ENCODE peak calls at places on chromosomes 2 and 18, in five cellular contexts. Y is vagina, F is suprapubic skin, L is sigmoid colon, N is spleen. D is an unnamed sample. For H3K9me3, the result is how much of the 10 kb centered on the place peaks cover.

GRCh38 chr2:70385966-70386595 is 84.2 kb upstream of the FAM136A start:
- DNase-seq in Y (no peak), F (no peak), L (no peak), N (no peak), D (peak)

GRCh38 chr2:241087420-241088268 is 14.4 kb downstream of the MTERF4 start:
- DNase-seq in Y (no peak), F (peak), L (no peak), N (no peak), D (no peak)

GRCh38 chr2:219595250-219595649 is 2.4 kb upstream of the STK11IP start:
- DNase-seq in Y (no peak), F (no peak), L (no peak), N (no peak), D (no peak)

GRCh38 chr2:180190851-180191250 is 183.8 kb upstream of the CWC22 start:
- DNase-seq in Y (no peak), F (no peak), L (no peak), N (no peak), D (no peak)

GRCh38 chr2:175929850-175930249 is 72.2 kb downstream of the LNPK start:
- DNase-seq in Y (no peak), F (no peak), L (no peak), N (no peak), D (no peak)

GRCh38 chr18:48751727-48752468 is 198.9 kb downstream of the SMAD7 start:
- DNase-seq in Y (no peak), F (no peak), L (no peak), N (no peak), D (no peak)

GRCh38 chr2:28217042-28217740 is 175.5 kb upstream of the FOSL2 start:
- DNase-seq in Y (no peak), F (no peak), L (no peak), N (no peak), D (no peak)

GRCh38 chr18:31648966-31649429 is 35.4 kb downstream of the B4GALT6 start:
- DNase-seq in Y (no peak), F (no peak), L (no peak), N (no peak), D (no peak)

GRCh38 chr2:230942371-230942770 is 17.3 kb upstream of the GPR55 start:
- DNase-seq in Y (no peak), F (peak), L (no peak), N (no peak), D (no peak)

GRCh38 chr2:83233284-83233683 is 1225.8 kb downstream of the SUCLG1 start:
- DNase-seq in Y (no peak), F (no peak), L (no peak), N (no peak), D (no peak)

GRCh38 chr2:150309681-150310080 is 177.8 kb downstream of the RND3 start:
- DNase-seq in Y (no peak), F (no peak), L (no peak), N (no peak), D (no peak)

GRCh38 chr2:51812138-51812866 is 780.4 kb upstream of the NRXN1 start:
- DNase-seq in Y (no peak), F (no peak), L (no peak), N (no peak), D (no peak)

GRCh38 chr2:147173186-147173575 is 671.6 kb upstream of the ACVR2A start:
- DNase-seq in Y (no peak), F (no peak), L (no peak), N (no peak), D (no peak)

GRCh38 chr18:5091741-5092140 is 105.3 kb downstream of the AKAIN1 start:
- DNase-seq in Y (no peak), F (no peak), L (no peak), N (no peak), D (no peak)

GRCh38 chr2:190649798-190650390 is 1.0 kb downstream of the NAB1 start:
- DNase-seq in Y (no peak), F (no peak), L (no peak), N (no peak), D (no peak)

GRCh38 chr2:19048593-19049264 is 309.7 kb downstream of the OSR1 start:
- DNase-seq in Y (no peak), F (no peak), L (no peak), N (no peak), D (peak)

GRCh38 chr2:219769044-219770030 is 141.9 kb downstream of the SLC4A3 start:
- DNase-seq in Y (no peak), F (no peak), L (no peak), N (no peak), D (no peak)

GRCh38 chr2:71897836-71898235 is 249.8 kb downstream of the CYP26B1 start:
- DNase-seq in Y (peak), F (no peak), L (no peak), N (peak), D (peak)

GRCh38 chr2:176494949-176495353 is 225.7 kb downstream of the MTX2 start:
- DNase-seq in Y (no peak), F (peak), L (peak), N (no peak), D (no peak)

GRCh38 chr2:55926246-55926645 is 2.7 kb upstream of the EFEMP1 start:
- DNase-seq in Y (no peak), F (no peak), L (no peak), N (no peak), D (no peak)

GRCh38 chr18:48615566-48616401 is 77.0 kb downstream of the CTIF start:
- DNase-seq in Y (no peak), F (no peak), L (no peak), N (peak), D (peak)

GRCh38 chr18:37425182-37425581 is 140.4 kb downstream of the CELF4 start:
- DNase-seq in Y (no peak), F (no peak), L (no peak), N (no peak), D (no peak)

GRCh38 chr2:219902870-219903269 is 275.4 kb downstream of the SLC4A3 start:
- DNase-seq in Y (no peak), F (no peak), L (no peak), N (no peak), D (no peak)

GRCh38 chr18:4636957-4637356 is 181.8 kb upstream of the DLGAP1 start:
- DNase-seq in Y (no peak), F (no peak), L (no peak), N (no peak), D (no peak)

GRCh38 chr2:68722712-68723111 is 11.9 kb upstream of the ARHGAP25 start:
- DNase-seq in Y (peak), F (no peak), L (no peak), N (no peak), D (no peak)

GRCh38 chr2:41879367-41879871 is 168.4 kb upstream of the PKDCC start:
- DNase-seq in Y (no peak), F (no peak), L (no peak), N (no peak), D (no peak)

GRCh38 chr18:12597775-12598174 is 60.1 kb downstream of the SPIRE1 start:
- DNase-seq in Y (no peak), F (no peak), L (no peak), N (no peak), D (peak)

GRCh38 chr2:237486819-237487448 is at the start of gene MLPH:
- DNase-seq in Y (no peak), F (peak), L (no peak), N (peak), D (peak)

GRCh38 chr18:7567487-7568425 is 640 bp downstream of the PTPRM start:
- DNase-seq in Y (no peak), F (peak), L (peak), N (peak), D (peak)

GRCh38 chr18:21404426-21404825 is 162.4 kb downstream of the GREB1L start:
- DNase-seq in Y (no peak), F (no peak), L (no peak), N (no peak), D (no peak)

GRCh38 chr2:159300586-159300985 is 14.1 kb upstream of the WDSUB1 start:
- DNase-seq in Y (no peak), F (no peak), L (no peak), N (no peak), D (no peak)
- TF ChIP-seq POLR2AphosphoS5 in Y (no peak), F (no peak), L (no peak), N (no peak), D (no peak)

GRCh38 chr2:128421861-128422311 is 103.2 kb upstream of the HS6ST1 start:
- DNase-seq in Y (peak), F (peak), L (no peak), N (peak), D (no peak)
- H3K4me3 ChIP-seq in Y (no peak), F (no peak), L (no peak), N (no peak), D (no peak)

GRCh38 chr2:25664531-25665307 is 8.7 kb downstream of the DTNB start:
- DNase-seq in Y (no peak), F (no peak), L (peak), N (no peak), D (peak)
- H3K9me3 ChIP-seq in Y (under half), F (under half), L (under half), N (under half), D (under half)

GRCh38 chr2:205712983-205713531 is 30.8 kb downstream of the NRP2 start:
- DNase-seq in Y (no peak), F (no peak), L (no peak), N (no peak), D (no peak)

GRCh38 chr2:205714058-205714776 is 31.9 kb downstream of the NRP2 start:
- DNase-seq in Y (no peak), F (no peak), L (no peak), N (no peak), D (no peak)

GRCh38 chr2:205716126-205716525 is 33.8 kb downstream of the NRP2 start:
- DNase-seq in Y (no peak), F (no peak), L (no peak), N (no peak), D (no peak)

GRCh38 chr2:205712508-205712907 is 30.2 kb downstream of the NRP2 start:
- DNase-seq in Y (no peak), F (no peak), L (no peak), N (no peak), D (no peak)

DNA sequence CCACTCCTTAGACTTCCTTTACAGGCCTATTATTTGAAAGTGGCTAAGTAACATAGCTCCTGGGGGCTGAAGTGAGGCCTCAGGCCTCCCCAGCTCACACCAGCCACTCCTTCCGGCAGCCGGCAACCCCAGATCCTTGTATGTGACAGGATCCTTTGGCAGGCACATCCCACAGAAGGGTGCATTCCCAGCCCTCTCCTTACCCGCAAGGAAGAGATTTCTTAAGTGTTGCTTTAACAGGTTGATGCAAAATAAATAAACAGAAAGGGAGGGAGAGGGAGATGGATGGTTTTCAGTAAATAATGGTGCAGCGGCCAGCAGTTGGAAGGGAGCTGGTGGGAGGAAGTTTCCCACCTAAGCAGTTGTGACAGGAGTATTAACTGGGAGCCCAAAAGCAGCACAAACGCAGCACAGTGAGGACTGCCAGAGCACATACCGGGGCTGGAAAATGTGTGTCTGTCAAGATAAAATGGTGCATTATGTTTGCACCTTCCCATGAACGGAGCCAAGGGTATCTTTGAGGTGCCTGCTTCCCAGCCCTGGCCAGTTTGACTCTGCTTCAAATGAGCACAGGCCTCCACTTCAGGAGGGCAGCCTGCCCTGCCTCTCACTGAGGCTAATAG is 32.6 kb downstream of the NRP2 start:
- DNase-seq in Y (no peak), F (no peak), L (no peak), N (no peak), D (peak)
- TF ChIP-seq POLR2AphosphoS5 in Y (no peak), F (no peak), L (peak), N (no peak), D (no peak)

GRCh38 chr2:12722445-12723316 is 5.9 kb downstream of the TRIB2 start:
- DNase-seq in Y (no peak), F (no peak), L (no peak), N (no peak), D (no peak)
- H3K4me3 ChIP-seq in Y (no peak), F (no peak), L (peak), N (peak), D (no peak)

DNA sequence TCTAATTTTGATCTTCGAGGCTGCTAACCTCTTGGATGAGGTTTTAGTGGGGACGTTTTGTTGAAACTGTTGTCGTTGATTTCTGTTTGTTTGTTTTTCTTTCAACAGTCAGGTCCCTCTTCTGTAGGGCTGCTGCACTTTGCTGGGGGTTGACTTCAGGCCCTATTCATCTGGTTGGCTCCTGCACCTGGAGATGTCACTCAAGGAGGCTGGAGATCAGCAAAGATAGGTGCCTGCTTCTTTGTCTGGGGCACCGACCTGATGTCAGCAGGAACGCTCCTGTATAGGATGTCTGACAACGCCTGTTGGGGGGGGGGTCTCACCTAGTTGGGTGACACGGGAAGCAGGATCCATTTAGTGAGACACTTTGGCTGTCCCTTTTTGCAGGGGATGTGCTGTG is 915.6 kb upstream of the CHAC2 start:
- DNase-seq in Y (no peak), F (no peak), L (no peak), N (no peak), D (no peak)
- H3K9me3 ChIP-seq in Y (under half), F (under half), L (under half), N (under half), D (under half)

GRCh38 chr2:11182951-11183350 is 27.7 kb downstream of the SLC66A3 start:
- DNase-seq in Y (no peak), F (no peak), L (no peak), N (no peak), D (no peak)

GRCh38 chr2:11177871-11178598 is 22.8 kb downstream of the SLC66A3 start:
- DNase-seq in Y (no peak), F (no peak), L (no peak), N (no peak), D (no peak)

GRCh38 chr2:11180653-11181052 is 25.4 kb downstream of the SLC66A3 start:
- DNase-seq in Y (no peak), F (no peak), L (no peak), N (no peak), D (no peak)

GRCh38 chr2:11179899-11180298 is 24.6 kb downstream of the SLC66A3 start:
- DNase-seq in Y (no peak), F (no peak), L (no peak), N (no peak), D (no peak)

GRCh38 chr2:11179196-11179595 is 23.9 kb downstream of the SLC66A3 start:
- DNase-seq in Y (no peak), F (no peak), L (no peak), N (no peak), D (no peak)
- TF ChIP-seq POLR2AphosphoS5 in Y (no peak), F (no peak), L (no peak), N (no peak), D (no peak)

DNA sequence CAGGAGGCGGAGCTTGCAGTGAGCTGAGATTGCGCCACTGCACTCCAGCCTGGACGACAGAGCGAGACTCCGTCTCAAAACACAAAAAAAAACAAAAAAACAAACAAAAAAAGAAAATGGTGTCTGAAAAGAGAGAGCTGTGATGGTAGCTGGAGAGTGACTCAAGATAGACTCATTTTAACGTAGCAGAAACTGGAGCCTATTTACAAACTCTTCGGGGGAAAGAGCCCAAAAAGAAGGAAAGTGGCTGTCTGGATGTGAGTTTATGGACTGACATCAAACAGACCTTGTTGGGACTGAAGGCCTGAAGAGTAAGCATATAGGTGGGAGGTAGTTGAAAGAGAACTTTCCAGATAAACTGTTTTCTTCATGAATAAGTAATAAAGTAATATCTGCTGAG is 51.8 kb downstream of the LIMS1 start:
- DNase-seq in Y (no peak), F (no peak), L (no peak), N (no peak), D (no peak)
- H3K4me3 ChIP-seq in Y (no peak), F (no peak), L (no peak), N (no peak), D (no peak)